ENCODE peak calls at places on chromosomes 16 and 17, in eight cellular contexts. W is right lobe of liver; N is CD4-positive, CD25-positive, alpha-beta regulatory T cell; D is AG04450; Y is IMR-90; E is osteoblast; I is tibial artery; Q is OCI-LY7. A is an unnamed sample.
A peak's percentile ranks its signal among the peaks of the same experiment; 100 is the strongest.

GRCh38 chr16:52439171-52439701 is 107.7 kb downstream of the TOX3 start:
- DNase-seq in D (no peak), Y (no peak), I (no peak), W (no peak), N (no peak), Q (peak; percentile 5), E (no peak), A (no peak)

GRCh38 chr16:59213952-59214351 is 479.8 kb upstream of the GOT2 start:
- DNase-seq in D (no peak), E (no peak), Q (no peak), W (no peak), Y (no peak), I (no peak), N (no peak), A (no peak)

GRCh38 chr17:45225051-45225700 is 3.5 kb downstream of the FMNL1 start:
- DNase-seq in W (no peak), Y (no peak), Q (peak; percentile 27), D (no peak), I (peak; percentile 66), E (peak; percentile 92), N (peak; percentile 35), A (no peak)

GRCh38 chr16:87207965-87208364 is 109.2 kb downstream of the C16orf95 start:
- DNase-seq in E (peak; percentile 23), I (peak; percentile 48), Y (no peak), N (no peak), W (no peak), Q (no peak), D (no peak), A (no peak)

GRCh38 chr16:62927122-62927521 is 890.9 kb upstream of the CDH8 start:
- DNase-seq in Y (no peak), Q (no peak), D (no peak), N (no peak), E (no peak), I (no peak), W (no peak), A (no peak)

GRCh38 chr16:19020689-19021088 is 37.0 kb downstream of the TMC7 start:
- DNase-seq in Q (no peak), Y (no peak), E (no peak), I (no peak), D (no peak), W (no peak), N (no peak), A (no peak)

GRCh38 chr17:78272914-78273258 is 41.5 kb downstream of the TMEM235 start:
- DNase-seq in I (no peak), D (no peak), W (no peak), Y (no peak), N (no peak), E (no peak), Q (no peak), A (no peak)

GRCh38 chr16:70777973-70778406 is 23.0 kb downstream of the VAC14 start:
- DNase-seq in Q (no peak), Y (peak; percentile 31), I (no peak), W (no peak), N (no peak), E (peak; percentile 66), D (no peak), A (no peak)

GRCh38 chr17:77329741-77330531 is 189.2 kb downstream of the SEC14L1 start:
- DNase-seq in W (no peak), D (no peak), N (no peak), Q (no peak), E (peak; percentile 59), I (peak; percentile 68), Y (no peak), A (peak; percentile 13)

GRCh38 chr17:28667870-28668269 is 5.9 kb downstream of the SUPT6H start:
- DNase-seq in Q (no peak), E (no peak), N (no peak), W (no peak), Y (no peak), D (no peak), I (no peak), A (no peak)

GRCh38 chr17:82045916-82046484 is 5.6 kb downstream of the RFNG start:
- DNase-seq in Q (no peak), E (no peak), Y (no peak), D (no peak), N (no peak), I (no peak), W (no peak), A (no peak)

GRCh38 chr17:82048571-82048971 is 3.0 kb downstream of the RFNG start:
- DNase-seq in E (peak; percentile 85), D (no peak), Y (no peak), I (no peak), N (no peak), W (no peak), Q (no peak), A (no peak)

GRCh38 chr17:82046903-82047302 is 4.7 kb downstream of the RFNG start:
- DNase-seq in I (no peak), Y (no peak), D (no peak), N (no peak), E (no peak), Q (no peak), W (no peak), A (no peak)

GRCh38 chr17:82047914-82048570 is 3.6 kb downstream of the RFNG start:
- DNase-seq in Q (no peak), D (no peak), N (no peak), W (no peak), I (no peak), Y (no peak), E (peak; percentile 73), A (no peak)

DNA sequence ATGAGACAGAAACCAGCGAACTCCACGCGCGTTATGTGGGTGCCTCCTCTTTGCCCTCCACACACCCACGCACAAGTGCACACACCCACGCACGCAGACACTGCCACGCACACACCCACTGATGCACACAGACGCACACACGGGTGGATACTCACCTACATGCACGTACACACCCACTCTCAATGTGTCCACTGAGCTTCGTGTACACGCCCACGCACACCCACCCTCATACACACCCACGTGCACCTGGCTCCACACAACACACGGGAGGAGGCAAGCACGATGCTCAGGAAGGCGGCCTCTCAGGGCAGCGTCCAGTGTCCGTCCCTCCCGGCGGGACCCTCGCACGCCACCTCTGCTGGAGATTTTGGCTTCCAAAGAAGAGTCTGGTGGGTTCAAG is 4.2 kb downstream of the RFNG start:
- DNase-seq in D (no peak), N (no peak), Q (no peak), I (no peak), E (no peak), W (no peak), Y (no peak), A (no peak)
- H3K27ac ChIP-seq in D (no peak overlapping the region), N (no peak overlapping the region), Q (no peak overlapping the region), I (no peak overlapping the region), E (no peak overlapping the region), W (peak overlapping the region; percentile 33), Y (no peak overlapping the region), A (no peak overlapping the region)

GRCh38 chr16:85898521-85899442 is at the start of gene IRF8:
- DNase-seq in N (peak; percentile 17), D (no peak), Q (peak; percentile 92), W (peak; percentile 91), I (peak; percentile 77), Y (no peak), E (peak; percentile 73), A (peak; percentile 35)

GRCh38 chr16:85901110-85901509 is 2.1 kb downstream of the IRF8 start:
- DNase-seq in W (no peak), D (no peak), Q (peak; percentile 32), Y (no peak), I (no peak), E (no peak), N (no peak), A (no peak)

GRCh38 chr16:85900031-85900792 is 1.2 kb downstream of the IRF8 start:
- DNase-seq in N (no peak), E (no peak), Q (peak; percentile 48), Y (no peak), D (no peak), I (no peak), W (no peak), A (no peak)

GRCh38 chr16:85897384-85897783 is 1.6 kb upstream of the IRF8 start:
- DNase-seq in Q (peak; percentile 46), E (no peak), I (no peak), W (no peak), N (no peak), Y (no peak), D (no peak), A (no peak)

DNA sequence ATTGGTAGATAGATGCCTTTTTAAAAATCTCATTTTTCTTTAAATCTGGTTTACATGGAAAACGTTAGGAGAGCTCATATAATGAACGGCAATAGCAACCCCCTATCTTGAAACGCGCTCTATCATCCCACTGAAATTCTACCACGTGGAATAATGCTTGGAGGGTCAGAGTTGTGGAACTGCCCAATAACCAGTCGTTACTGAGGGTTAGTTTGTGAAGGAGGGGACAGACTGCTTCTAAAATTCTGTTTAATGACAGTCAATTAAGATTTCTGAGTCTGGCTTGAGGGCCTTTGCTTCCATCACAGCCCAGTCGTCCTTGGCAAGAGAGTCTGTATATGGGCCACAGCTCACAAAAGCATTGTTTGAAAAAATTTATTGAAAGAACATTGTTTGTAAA is 482 bp downstream of the IRF8 start:
- DNase-seq in Q (no peak), E (no peak), I (no peak), W (no peak), Y (no peak), D (no peak), N (no peak), A (no peak)
- H3K4me3 ChIP-seq in Q (peak overlapping the region; percentile 96), E (no peak overlapping the region), I (peak overlapping the region; percentile 58), W (peak overlapping the region; percentile 67), Y (no peak overlapping the region), D (no peak overlapping the region), N (no peak overlapping the region), A (peak overlapping the region; percentile 44)

GRCh38 chr16:10961231-10961630 is 16.9 kb downstream of the CLEC16A start:
- DNase-seq in D (peak; percentile 58), E (peak; percentile 90), Y (peak; percentile 95), Q (no peak), W (no peak), N (no peak), I (peak; percentile 77), A (no peak)
- H3K27ac ChIP-seq in D (peak overlapping the region; percentile 82), E (peak overlapping the region; percentile 81), Y (peak overlapping the region; percentile 76), Q (no peak overlapping the region), W (no peak overlapping the region), N (no peak overlapping the region), I (peak overlapping the region; percentile 39), A (peak overlapping the region; percentile 39)

GRCh38 chr17:79645777-79646088 is 34.9 kb upstream of the RBFOX3 start:
- DNase-seq in I (no peak), N (no peak), D (no peak), W (no peak), Y (no peak), E (no peak), Q (no peak), A (no peak)
- H3K4me3 ChIP-seq in I (no peak overlapping the region), N (no peak overlapping the region), D (no peak overlapping the region), W (no peak overlapping the region), Y (no peak overlapping the region), E (no peak overlapping the region), Q (no peak overlapping the region), A (no peak overlapping the region)

GRCh38 chr16:4753227-4753626 is 13.7 kb downstream of the ZNF500 start:
- DNase-seq in E (no peak), Q (no peak), Y (no peak), D (no peak), N (no peak), W (no peak), I (no peak), A (no peak)
- H3K27ac ChIP-seq in E (no peak overlapping the region), Q (no peak overlapping the region), Y (no peak overlapping the region), D (no peak overlapping the region), N (no peak overlapping the region), W (no peak overlapping the region), I (no peak overlapping the region), A (no peak overlapping the region)